ENCODE peak calls at places on chromosome 3, in four cellular contexts. D is psoas muscle; A is renal cortical epithelial cell; U is naive thymus-derived CD8-positive, alpha-beta T cell. Q is an unnamed sample.

GRCh38 chr3:58581328-58582091 is 4.3 kb upstream of the FAM107A start:
- DNase-seq in U (no peak), D (no peak), A (peak), Q (no peak)

GRCh38 chr3:14448063-14448462 is 45.7 kb downstream of the SLC6A6 start:
- DNase-seq in U (no peak), D (no peak), A (no peak), Q (no peak)

GRCh38 chr3:24945575-24945974 is 450.9 kb upstream of the THRB start:
- DNase-seq in U (no peak), D (no peak), A (no peak), Q (no peak)

GRCh38 chr3:150545419-150546225 is 674 bp downstream of the SERP1 start:
- DNase-seq in U (peak), A (peak), D (no peak), Q (no peak)

GRCh38 chr3:65854606-65855304 is 184.0 kb downstream of the MAGI1 start:
- DNase-seq in U (no peak), A (peak), D (no peak), Q (no peak)

GRCh38 chr3:9345041-9345440 is 17.8 kb upstream of the THUMPD3 start:
- DNase-seq in A (no peak), D (no peak), U (no peak), Q (no peak)

GRCh38 chr3:141412936-141413354 is 44.6 kb downstream of the ZBTB38 start:
- DNase-seq in A (no peak), D (peak), U (no peak), Q (no peak)

GRCh38 chr3:195698325-195699147 is 22.2 kb upstream of the MUC20 start:
- DNase-seq in D (no peak), A (no peak), U (no peak), Q (no peak)

GRCh38 chr3:177802151-177802900 is 605.0 kb upstream of the TBL1XR1 start:
- DNase-seq in D (no peak), U (no peak), A (peak), Q (no peak)

GRCh38 chr3:195704433-195704999 is 16.3 kb upstream of the MUC20 start:
- DNase-seq in U (no peak), D (no peak), A (no peak), Q (no peak)

GRCh38 chr3:15339786-15340215 is 7.4 kb upstream of the SH3BP5 start:
- DNase-seq in D (no peak), A (peak), U (no peak), Q (no peak)

GRCh38 chr3:50604628-50605588 is 6.7 kb downstream of the CISH start:
- DNase-seq in A (peak), U (no peak), D (peak), Q (no peak)

GRCh38 chr3:142947352-142947751 is 16.1 kb downstream of the PAQR9 start:
- DNase-seq in U (no peak), D (no peak), A (no peak), Q (no peak)

GRCh38 chr3:32630266-32630665 is 54.7 kb upstream of the CNOT10 start:
- DNase-seq in U (no peak), A (peak), D (no peak), Q (no peak)

GRCh38 chr3:100982710-100983109 is 10.5 kb downstream of the ABI3BP start:
- DNase-seq in U (no peak), D (peak), A (peak), Q (no peak)

GRCh38 chr3:127157181-127157828 is 35.6 kb upstream of the PRR23E start:
- DNase-seq in D (no peak), U (no peak), A (peak), Q (no peak)

GRCh38 chr3:187743195-187744141 is 1.8 kb downstream of the BCL6 start:
- DNase-seq in A (no peak), D (peak), U (peak), Q (peak)

GRCh38 chr3:178485756-178486155 is 50.5 kb upstream of the KCNMB2 start:
- DNase-seq in D (no peak), U (no peak), A (no peak), Q (no peak)

GRCh38 chr3:133575121-133575520 is 1.6 kb downstream of the CDV3 start:
- DNase-seq in A (no peak), D (no peak), U (no peak), Q (no peak)

GRCh38 chr3:100737334-100737733 is 28.0 kb downstream of the TFG start:
- DNase-seq in U (no peak), A (peak), D (no peak), Q (no peak)

GRCh38 chr3:66441124-66441523 is 59.7 kb downstream of the LRIG1 start:
- DNase-seq in D (no peak), U (no peak), A (peak), Q (no peak)

GRCh38 chr3:125433611-125434041 is 58.5 kb upstream of the ZNF148 start:
- DNase-seq in A (peak), D (no peak), U (no peak), Q (no peak)

GRCh38 chr3:108096506-108097325 is 5.9 kb upstream of the CD47 start:
- DNase-seq in U (no peak), A (no peak), D (no peak), Q (no peak)

GRCh38 chr3:131501949-131502348 is 822 bp downstream of the MRPL3 start:
- DNase-seq in U (no peak), D (no peak), A (no peak), Q (peak)

GRCh38 chr3:126548556-126549466 is 9.9 kb downstream of the C3orf22 start:
- DNase-seq in U (no peak), D (no peak), A (no peak), Q (no peak)

GRCh38 chr3:142850395-142851023 is 38.4 kb downstream of the PCOLCE2 start:
- DNase-seq in U (no peak), D (peak), A (peak), Q (no peak)

GRCh38 chr3:182910939-182911781 is 69.2 kb downstream of the DCUN1D1 start:
- DNase-seq in U (no peak), A (no peak), D (no peak), Q (peak)